ENCODE peak calls at places on chromosome 10, in ten cellular contexts. V is brain microvascular endothelial cell, K is choroid plexus epithelial cell, E is left ventricle myocardium inferior, H is astrocyte of the cerebellum, F is uterus, I is GM06990, L is GM12865, S is neural progenitor cell, X is ovary. U is an unnamed sample.

GRCh38 chr10:126212653-126213052 is 175.6 kb downstream of the ADAM12 start:
- DNase-seq in V (no peak), K (no peak), E (no peak), H (no peak), F (no peak), I (no peak), L (no peak), S (no peak), X (no peak), U (no peak)

GRCh38 chr10:85832988-85833387 is 533.6 kb downstream of the GRID1 start:
- DNase-seq in V (no peak), K (no peak), E (no peak), H (no peak), F (no peak), I (no peak), L (no peak), S (no peak), X (no peak), U (no peak)

GRCh38 chr10:15209827-15210509 is 41.5 kb upstream of the NMT2 start:
- DNase-seq in V (peak; percentile 79), K (peak; percentile 83), E (peak; percentile 70), H (peak; percentile 47), F (peak; percentile 86), I (no peak), L (peak; percentile 82), S (peak; percentile 89), X (peak; percentile 75), U (peak; percentile 74)

GRCh38 chr10:84654671-84655070 is 326.3 kb downstream of the CCSER2 start:
- DNase-seq in V (no peak), K (no peak), E (no peak), H (no peak), F (no peak), I (no peak), L (peak; percentile 15), S (no peak), X (no peak), U (peak; percentile 62)

GRCh38 chr10:113641702-113642101 is 22.1 kb downstream of the NRAP start:
- DNase-seq in V (no peak), K (no peak), E (no peak), H (no peak), F (no peak), I (no peak), L (no peak), S (no peak), X (no peak), U (no peak)

GRCh38 chr10:70775679-70776454 is 9.3 kb downstream of the TBATA start:
- DNase-seq in V (no peak), K (no peak), E (no peak), H (no peak), F (no peak), I (no peak), L (no peak), S (no peak), X (peak; percentile 25), U (no peak)

GRCh38 chr10:114397651-114398145 is 6.6 kb downstream of the AFAP1L2 start:
- DNase-seq in V (peak; percentile 24), K (peak; percentile 69), E (no peak), H (no peak), F (no peak), I (no peak), L (peak; percentile 33), S (no peak), X (no peak), U (no peak)

GRCh38 chr10:113776553-113776952 is 25.1 kb downstream of the PLEKHS1 start:
- DNase-seq in V (no peak), K (no peak), E (no peak), H (no peak), F (no peak), I (no peak), L (no peak), S (no peak), X (no peak), U (no peak)

GRCh38 chr10:98328163-98328562 is 60.2 kb upstream of the LOXL4 start:
- DNase-seq in V (no peak), K (no peak), E (no peak), H (no peak), F (no peak), I (no peak), L (no peak), S (no peak), X (no peak), U (no peak)

GRCh38 chr10:116877391-116877790 is 28.1 kb downstream of the ENO4 start:
- DNase-seq in V (no peak), K (no peak), E (no peak), H (no peak), F (no peak), I (no peak), L (no peak), S (no peak), X (no peak), U (peak; percentile 61)

DNA sequence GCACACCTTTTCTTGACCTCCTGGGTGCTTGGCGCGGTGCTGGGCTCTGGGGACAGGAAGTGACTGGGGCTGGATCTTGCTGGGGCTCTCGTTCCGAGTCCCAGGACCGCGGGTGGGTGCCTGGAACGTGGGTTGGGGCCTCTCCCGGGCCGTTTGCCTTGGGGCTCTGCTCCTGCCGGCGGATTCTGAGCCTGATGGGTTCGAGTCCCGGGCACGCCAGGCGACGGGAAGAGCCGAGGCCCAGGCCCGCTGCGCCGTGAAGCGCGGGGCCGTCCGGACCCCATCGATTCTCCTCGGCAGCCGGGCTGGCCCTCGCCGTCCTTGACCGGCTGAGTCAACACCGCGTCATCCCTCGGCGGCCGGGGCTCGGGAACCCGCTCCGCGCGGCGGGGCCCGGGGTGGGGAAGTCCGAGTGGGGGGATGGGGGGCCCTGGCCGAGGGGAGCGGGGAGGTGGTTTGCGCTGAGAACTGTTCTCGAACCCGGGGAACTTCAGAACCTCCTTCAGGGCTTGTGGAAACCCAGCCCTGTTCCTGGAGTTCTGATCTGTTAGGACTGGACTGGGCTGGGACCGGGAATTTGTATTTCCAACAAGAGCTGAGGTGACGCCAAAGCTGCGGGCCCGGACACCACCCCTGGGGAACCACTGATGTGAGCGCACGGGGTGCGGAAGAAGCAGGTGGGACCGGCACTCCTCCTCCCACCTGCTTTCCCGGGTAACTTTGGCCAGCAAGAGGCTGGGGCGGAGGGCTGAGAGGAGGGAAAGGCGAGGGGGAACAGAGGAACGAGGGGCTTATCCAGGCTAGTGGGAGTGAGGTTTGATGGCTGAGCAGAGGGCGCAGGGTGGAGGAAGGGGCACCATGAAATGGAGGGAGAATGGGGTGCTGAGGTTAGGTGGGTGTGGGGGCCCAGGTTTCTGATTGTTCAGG is 6.2 kb downstream of the HHEX start:
- DNase-seq in V (peak; percentile 42), K (peak; percentile 64), E (no peak), H (no peak), F (no peak), I (no peak), L (no peak), S (peak; percentile 65), X (peak; percentile 51), U (peak; percentile 34)
- H3K4me3 ChIP-seq in V (peak overlapping the region; percentile 55), K (peak overlapping the region; percentile 66), E (peak overlapping the region; percentile 32), H (peak overlapping the region; percentile 30), F (no peak overlapping the region), I (no peak overlapping the region), L (no peak overlapping the region), S (peak overlapping the region; percentile 40), X (no peak overlapping the region), U (no peak overlapping the region)

DNA sequence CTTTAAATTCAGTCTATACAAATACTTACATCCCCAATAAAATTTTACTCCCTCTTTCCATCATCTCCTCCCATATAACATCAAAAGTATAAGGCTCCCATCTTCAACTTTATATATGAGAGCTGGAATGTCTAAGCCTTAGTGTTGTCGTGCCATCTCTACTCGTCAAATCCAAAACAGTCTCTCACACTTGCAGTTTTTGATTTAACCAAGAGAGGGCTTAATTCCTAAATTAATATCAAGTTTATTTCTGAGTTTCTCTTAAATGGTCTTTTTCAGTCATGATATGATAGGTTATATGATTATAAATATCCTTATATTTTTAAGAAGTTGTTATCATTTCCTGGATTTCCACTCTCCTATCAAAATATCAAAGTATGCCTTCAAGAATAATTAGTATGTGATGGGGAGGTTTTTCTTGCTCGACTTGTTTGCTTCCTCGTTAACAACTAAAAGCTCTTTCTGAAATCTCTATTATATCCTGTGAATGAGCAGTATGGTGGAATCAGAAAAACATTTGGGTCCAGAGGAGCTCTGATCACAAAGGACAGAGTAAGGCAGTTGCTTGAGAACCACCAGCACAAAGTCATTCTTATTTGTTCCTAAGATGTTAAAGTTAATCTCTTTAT is 12.5 kb upstream of the LIPK start:
- DNase-seq in V (no peak), K (peak; percentile 39), E (no peak), H (no peak), F (no peak), I (no peak), L (no peak), S (peak; percentile 9), X (no peak), U (peak; percentile 22)
- TF ChIP-seq CTCF in V (peak; percentile 37), K (peak; percentile 44), E (no peak), H (peak; percentile 27), F (no peak), I (no peak), L (no peak), S (peak; percentile 26), X (no peak), U (peak; percentile 26)

GRCh38 chr10:79488870-79489269 is 23.5 kb upstream of the EIF5AL1 start:
- DNase-seq in V (no peak), K (no peak), E (no peak), H (no peak), F (no peak), I (no peak), L (peak; percentile 21), S (no peak), X (no peak), U (no peak)

GRCh38 chr10:79488303-79488702 is 24.0 kb upstream of the EIF5AL1 start:
- DNase-seq in V (peak; percentile 92), K (peak; percentile 94), E (peak; percentile 71), H (peak; percentile 83), F (peak; percentile 91), I (no peak), L (no peak), S (no peak), X (peak; percentile 78), U (peak; percentile 90)

GRCh38 chr10:79490400-79491081 is 21.8 kb upstream of the EIF5AL1 start:
- DNase-seq in V (no peak), K (peak; percentile 70), E (peak; percentile 49), H (peak; percentile 40), F (peak; percentile 65), I (no peak), L (no peak), S (no peak), X (peak; percentile 64), U (no peak)

GRCh38 chr10:79484476-79484875 is 27.9 kb upstream of the EIF5AL1 start:
- DNase-seq in V (no peak), K (no peak), E (no peak), H (no peak), F (no peak), I (no peak), L (no peak), S (no peak), X (no peak), U (no peak)

GRCh38 chr10:79487296-79488194 is 24.8 kb upstream of the EIF5AL1 start:
- DNase-seq in V (peak; percentile 40), K (peak; percentile 75), E (peak; percentile 43), H (no peak), F (peak; percentile 61), I (no peak), L (peak; percentile 79), S (peak; percentile 90), X (peak; percentile 61), U (peak; percentile 49)
- H3K4me3 ChIP-seq in V (no peak overlapping the region), K (no peak overlapping the region), E (no peak overlapping the region), H (no peak overlapping the region), F (no peak overlapping the region), I (no peak overlapping the region), L (no peak overlapping the region), S (no peak overlapping the region), X (no peak overlapping the region), U (no peak overlapping the region)

DNA sequence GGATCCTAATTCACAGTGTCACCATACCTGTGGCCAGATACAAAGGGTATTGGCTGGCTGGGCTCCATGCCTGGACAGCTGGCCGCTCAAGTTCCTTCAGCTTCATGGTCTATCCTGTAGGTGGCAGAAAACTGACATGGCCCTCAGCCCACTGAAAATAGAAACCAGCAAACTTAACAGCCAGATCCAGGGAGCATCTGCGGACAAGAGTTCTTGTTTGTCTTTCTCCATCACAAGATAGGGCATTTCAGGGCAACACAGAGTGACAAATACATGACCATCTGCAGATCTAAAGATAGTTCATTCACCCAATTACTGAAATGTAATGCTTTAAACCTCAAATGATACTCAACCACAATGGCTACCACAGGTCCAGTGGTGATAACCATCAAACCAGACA is 2.8 kb downstream of the SEC31B start:
- DNase-seq in V (no peak), K (peak; percentile 51), E (no peak), H (no peak), F (no peak), I (no peak), L (no peak), S (no peak), X (no peak), U (no peak)
- TF ChIP-seq CTCF in V (peak; percentile 53), K (peak; percentile 49), E (peak; percentile 25), H (peak; percentile 7), F (no peak), I (peak; percentile 13), L (no peak), S (peak; percentile 30), X (no peak), U (no peak)

U was measured in epithelial cell of esophagus.